ENCODE peak calls at places on chromosomes 7 and 10, in seven cellular contexts. G, M, E, Y, O, R and W are unnamed samples.

GRCh38 chr7:13932131-13932530 is 57.3 kb downstream of the ETV1 start:
- DNase-seq in Y (no peak), R (no peak), O (no peak), G (no peak), M (no peak), E (no peak), W (no peak)

GRCh38 chr10:97708976-97709745 is 4.4 kb upstream of the MARVELD1 start:
- DNase-seq in O (peak; percentile 72), R (no peak), E (peak; percentile 58), M (peak; percentile 81), G (peak; percentile 64), Y (peak; percentile 72), W (peak; percentile 96)

GRCh38 chr10:43461950-43462349 is 25.0 kb downstream of the ZNF487 start:
- DNase-seq in E (peak; percentile 71), G (no peak), R (peak; percentile 80), O (no peak), Y (peak; percentile 75), M (no peak), W (no peak)

GRCh38 chr10:104895541-104895940 is 254.5 kb downstream of the SORCS3 start:
- DNase-seq in G (no peak), Y (no peak), O (no peak), M (no peak), E (peak; percentile 24), R (no peak), W (no peak)

GRCh38 chr7:150382123-150382843 is 3.2 kb downstream of the ZNF775 start:
- DNase-seq in O (no peak), G (no peak), R (no peak), E (no peak), M (peak; percentile 63), Y (no peak), W (no peak)

GRCh38 chr10:119654540-119654939 is 3.4 kb downstream of the BAG3 start:
- DNase-seq in O (peak; percentile 75), R (no peak), E (no peak), G (peak; percentile 89), Y (peak; percentile 52), M (peak; percentile 62), W (no peak)

GRCh38 chr7:44379366-44380178 is 54.2 kb upstream of the CAMK2B start:
- DNase-seq in R (no peak), G (no peak), O (no peak), E (peak; percentile 29), Y (no peak), M (no peak), W (peak; percentile 85)

GRCh38 chr10:90447836-90448235 is 410.0 kb downstream of the HTR7 start:
- DNase-seq in R (no peak), Y (peak; percentile 10), E (no peak), G (no peak), M (no peak), O (no peak), W (no peak)

GRCh38 chr10:113283189-113283588 is 269.7 kb upstream of the HABP2 start:
- DNase-seq in O (no peak), R (peak; percentile 48), G (no peak), E (no peak), M (no peak), Y (no peak), W (no peak)

GRCh38 chr10:28991738-28992270 is 297.1 kb upstream of the LYZL1 start:
- DNase-seq in E (peak; percentile 48), M (peak; percentile 35), G (peak; percentile 34), R (peak; percentile 68), Y (peak; percentile 51), O (peak; percentile 42), W (peak; percentile 84)

GRCh38 chr7:27695096-27695495 is 32.4 kb upstream of the HIBADH start:
- DNase-seq in E (no peak), O (no peak), G (no peak), M (no peak), Y (no peak), R (no peak), W (no peak)

GRCh38 chr10:133307776-133308430 is 769 bp downstream of the TUBGCP2 start:
- DNase-seq in M (peak; percentile 91), Y (peak; percentile 77), O (peak; percentile 91), E (peak; percentile 69), R (no peak), G (peak; percentile 91), W (no peak)

GRCh38 chr7:55365680-55366460 is 733 bp downstream of the LANCL2 start:
- DNase-seq in M (peak; percentile 96), R (peak; percentile 93), O (peak; percentile 96), G (peak; percentile 93), E (peak; percentile 98), Y (peak; percentile 94), W (peak; percentile 98)
- TF ChIP-seq POLR2AphosphoS5 in M (peak; percentile 78), R (peak; percentile 72), O (peak; percentile 73), G (peak; percentile 89), E (peak; percentile 67), Y (peak; percentile 83), W (peak; percentile 91)

GRCh38 chr10:21315321-21316220 is 209.9 kb downstream of the SKIDA1 start:
- DNase-seq in Y (peak; percentile 90), O (peak; percentile 44), M (no peak), E (peak; percentile 53), G (peak; percentile 73), R (no peak), W (peak; percentile 92)
- H3K4me3 ChIP-seq in Y (no peak overlapping the region), O (no peak overlapping the region), M (no peak overlapping the region), E (no peak overlapping the region), G (no peak overlapping the region), R (no peak overlapping the region), W (no peak overlapping the region)

GRCh38 chr10:77563638-77564270 is 73.9 kb downstream of the KCNMA1 start:
- DNase-seq in Y (no peak), G (no peak), O (peak; percentile 73), E (no peak), M (peak; percentile 62), R (no peak), W (no peak)

GRCh38 chr10:77566228-77566627 is 71.4 kb downstream of the KCNMA1 start:
- DNase-seq in G (no peak), E (no peak), R (no peak), M (no peak), Y (no peak), O (no peak), W (no peak)

GRCh38 chr10:77565590-77566023 is 72.0 kb downstream of the KCNMA1 start:
- DNase-seq in R (no peak), M (no peak), G (no peak), E (no peak), O (no peak), Y (no peak), W (no peak)

GRCh38 chr10:77564781-77565589 is 72.6 kb downstream of the KCNMA1 start:
- DNase-seq in R (no peak), M (no peak), Y (no peak), G (no peak), E (no peak), O (no peak), W (no peak)

GRCh38 chr10:77566914-77567566 is 70.6 kb downstream of the KCNMA1 start:
- DNase-seq in O (no peak), M (no peak), Y (no peak), G (no peak), R (no peak), E (no peak), W (no peak)
- H3K4me1 ChIP-seq in O (peaks cover 34% of the 10 kb centered on the region), M (peaks cover 51% of the 10 kb centered on the region), Y (no peaks in the 10 kb centered on the region), G (no peaks in the 10 kb centered on the region), R (peaks cover 19% of the 10 kb centered on the region), E (peaks cover 8% of the 10 kb centered on the region), W (no peaks in the 10 kb centered on the region)

GRCh38 chr10:130351466-130352290 is 215.5 kb downstream of the GLRX3 start:
- DNase-seq in O (no peak), R (no peak), Y (no peak), G (no peak), M (no peak), E (no peak), W (no peak)

GRCh38 chr10:130354555-130354954 is 218.4 kb downstream of the GLRX3 start:
- DNase-seq in E (no peak), R (no peak), G (no peak), M (no peak), O (no peak), Y (no peak), W (no peak)

GRCh38 chr10:130350996-130351395 is 214.8 kb downstream of the GLRX3 start:
- DNase-seq in R (no peak), M (no peak), G (no peak), E (no peak), Y (no peak), O (no peak), W (no peak)

GRCh38 chr10:130353928-130354327 is 217.7 kb downstream of the GLRX3 start:
- DNase-seq in G (no peak), O (no peak), M (no peak), R (no peak), E (no peak), Y (no peak), W (no peak)

DNA sequence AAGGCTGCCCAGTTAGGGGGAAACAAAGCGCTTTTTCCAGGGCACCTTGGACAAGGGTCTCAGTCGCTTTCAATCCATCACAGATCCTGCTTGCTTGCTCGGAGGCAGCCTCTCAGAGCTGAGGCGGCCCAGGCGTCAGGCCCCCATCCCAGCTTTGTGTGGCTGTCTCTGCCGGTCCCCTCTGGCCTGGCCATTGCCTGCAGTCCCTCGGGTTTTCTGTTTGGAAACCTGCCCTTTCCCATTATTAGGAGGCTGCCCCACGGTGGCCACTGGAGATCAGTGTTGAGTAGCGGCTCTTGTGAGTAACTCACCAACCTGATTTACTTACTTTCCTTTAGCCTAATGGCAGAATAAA is 216.1 kb downstream of the GLRX3 start:
- DNase-seq in O (no peak), M (no peak), G (no peak), Y (no peak), E (no peak), R (no peak), W (no peak)
- TF ChIP-seq POLR2AphosphoS5 in O (no peak), M (no peak), G (no peak), Y (no peak), E (no peak), R (no peak), W (no peak)

DNA sequence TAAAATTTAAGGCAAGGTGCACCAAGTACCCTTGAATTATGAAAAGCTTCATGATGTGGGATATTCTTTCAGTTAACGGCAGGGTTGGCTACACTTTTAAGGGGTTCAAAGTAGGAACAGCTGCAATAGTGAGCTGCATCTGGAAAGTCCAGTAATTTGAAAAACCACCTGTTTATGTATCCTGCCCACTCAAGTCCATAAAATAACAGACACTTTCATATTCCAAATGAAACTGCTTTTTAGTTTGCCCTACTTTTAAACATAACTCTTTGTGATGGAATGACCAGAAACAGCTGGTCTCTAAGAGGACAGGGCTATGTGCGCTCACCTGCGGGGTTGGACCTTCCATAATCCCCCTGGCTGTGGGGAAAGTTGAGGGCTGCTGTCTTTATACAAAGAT is 7.3 kb downstream of the CAV1 start:
- DNase-seq in O (no peak), M (no peak), Y (no peak), R (no peak), G (no peak), E (no peak), W (no peak)
- H3K4me3 ChIP-seq in O (no peak overlapping the region), M (no peak overlapping the region), Y (no peak overlapping the region), R (no peak overlapping the region), G (no peak overlapping the region), E (peak overlapping the region; percentile 16), W (peak overlapping the region; percentile 65)